ENCODE peak calls at places on chromosomes 2 and 18, in five cellular contexts. One of them, this sample, is unnamed.
A peak's percentile ranks its signal among the peaks of the same experiment; 100 is the strongest.

GRCh38 chr2:153870308-153870707 is 1.4 kb upstream of the GALNT13 start:
- DNase-seq in pancreas: no peak
- DNase-seq in thoracic aorta: no peak
- DNase-seq in lower lobe of right lung: no peak
- DNase-seq in PC-3: no peak
- DNase-seq in this sample: peak; percentile 3

GRCh38 chr2:173669271-173669853 is 295.8 kb downstream of the SP3 start:
- DNase-seq in PC-3: peak; percentile 60
- DNase-seq in thoracic aorta: no peak
- DNase-seq in pancreas: no peak
- DNase-seq in lower lobe of right lung: no peak
- DNase-seq in this sample: peak; percentile 21

GRCh38 chr2:109594246-109594900 is 19.4 kb downstream of the SEPTIN10 start:
- DNase-seq in pancreas: no peak
- DNase-seq in thoracic aorta: no peak
- DNase-seq in lower lobe of right lung: no peak
- DNase-seq in PC-3: no peak
- DNase-seq in this sample: no peak

GRCh38 chr2:34602262-34602661 is 1003.2 kb upstream of the FAM98A start:
- DNase-seq in PC-3: no peak
- DNase-seq in pancreas: no peak
- DNase-seq in thoracic aorta: no peak
- DNase-seq in lower lobe of right lung: no peak
- DNase-seq in this sample: no peak

GRCh38 chr2:157874278-157874825 is 1.8 kb downstream of the ACVR1 start:
- DNase-seq in pancreas: no peak
- DNase-seq in PC-3: no peak
- DNase-seq in lower lobe of right lung: no peak
- DNase-seq in thoracic aorta: no peak
- DNase-seq in this sample: no peak

GRCh38 chr2:120847700-120848321 is 112.1 kb downstream of the GLI2 start:
- DNase-seq in pancreas: peak; percentile 40
- DNase-seq in lower lobe of right lung: peak; percentile 43
- DNase-seq in PC-3: no peak
- DNase-seq in thoracic aorta: no peak
- DNase-seq in this sample: no peak

GRCh38 chr18:31248783-31249521 is 69.0 kb upstream of the DSG1 start:
- DNase-seq in thoracic aorta: no peak
- DNase-seq in lower lobe of right lung: no peak
- DNase-seq in pancreas: no peak
- DNase-seq in PC-3: no peak
- DNase-seq in this sample: no peak

GRCh38 chr2:161427413-161428239 is 11.5 kb downstream of the TBR1 start:
- DNase-seq in thoracic aorta: no peak
- DNase-seq in PC-3: no peak
- DNase-seq in lower lobe of right lung: no peak
- DNase-seq in pancreas: peak; percentile 67
- DNase-seq in this sample: no peak

GRCh38 chr2:231521443-231521842 is 8.8 kb downstream of the NMUR1 start:
- DNase-seq in thoracic aorta: no peak
- DNase-seq in PC-3: no peak
- DNase-seq in lower lobe of right lung: no peak
- DNase-seq in pancreas: no peak
- DNase-seq in this sample: no peak

GRCh38 chr2:99707592-99707991 is 217.8 kb upstream of the REV1 start:
- DNase-seq in lower lobe of right lung: no peak
- DNase-seq in PC-3: no peak
- DNase-seq in pancreas: no peak
- DNase-seq in thoracic aorta: no peak
- DNase-seq in this sample: no peak
- H3K4me1 ChIP-seq in lower lobe of right lung: no peaks in the 10 kb centered on the region
- H3K4me1 ChIP-seq in PC-3: no peaks in the 10 kb centered on the region
- H3K4me1 ChIP-seq in pancreas: no peaks in the 10 kb centered on the region
- H3K4me1 ChIP-seq in thoracic aorta: peaks cover 13% of the 10 kb centered on the region
- H3K4me1 ChIP-seq in this sample: no peaks in the 10 kb centered on the region

GRCh38 chr2:238521870-238522269 is 95.1 kb downstream of the ASB1 start:
- DNase-seq in pancreas: no peak
- DNase-seq in PC-3: no peak
- DNase-seq in thoracic aorta: no peak
- DNase-seq in lower lobe of right lung: no peak
- DNase-seq in this sample: no peak
- H3K27me3 ChIP-seq in pancreas: no peaks in the 10 kb centered on the region
- H3K27me3 ChIP-seq in PC-3: no peaks in the 10 kb centered on the region
- H3K27me3 ChIP-seq in thoracic aorta: no peaks in the 10 kb centered on the region
- H3K27me3 ChIP-seq in lower lobe of right lung: no peaks in the 10 kb centered on the region
- H3K27me3 ChIP-seq in this sample: no peaks in the 10 kb centered on the region

GRCh38 chr2:190110131-190110530 is 47.6 kb upstream of the MSTN start:
- DNase-seq in PC-3: no peak
- DNase-seq in lower lobe of right lung: no peak
- DNase-seq in thoracic aorta: no peak
- DNase-seq in pancreas: no peak
- DNase-seq in this sample: no peak
- H3K4me1 ChIP-seq in PC-3: no peaks in the 10 kb centered on the region
- H3K4me1 ChIP-seq in lower lobe of right lung: no peaks in the 10 kb centered on the region
- H3K4me1 ChIP-seq in thoracic aorta: no peaks in the 10 kb centered on the region
- H3K4me1 ChIP-seq in pancreas: no peaks in the 10 kb centered on the region
- H3K4me1 ChIP-seq in this sample: no peaks in the 10 kb centered on the region

GRCh38 chr2:78845786-78846185 is 179.7 kb upstream of the REG3G start:
- DNase-seq in thoracic aorta: no peak
- DNase-seq in pancreas: no peak
- DNase-seq in PC-3: no peak
- DNase-seq in lower lobe of right lung: no peak
- DNase-seq in this sample: no peak
- H3K27me3 ChIP-seq in thoracic aorta: no peaks in the 10 kb centered on the region
- H3K27me3 ChIP-seq in pancreas: no peaks in the 10 kb centered on the region
- H3K27me3 ChIP-seq in PC-3: no peaks in the 10 kb centered on the region
- H3K27me3 ChIP-seq in lower lobe of right lung: no peaks in the 10 kb centered on the region
- H3K27me3 ChIP-seq in this sample: no peaks in the 10 kb centered on the region

GRCh38 chr2:26052731-26053130 is 18.8 kb downstream of the RAB10 start:
- DNase-seq in thoracic aorta: no peak
- DNase-seq in lower lobe of right lung: no peak
- DNase-seq in PC-3: no peak
- DNase-seq in pancreas: no peak
- DNase-seq in this sample: no peak
- H3K4me1 ChIP-seq in thoracic aorta: peaks cover 17% of the 10 kb centered on the region
- H3K4me1 ChIP-seq in lower lobe of right lung: peaks cover 13% of the 10 kb centered on the region
- H3K4me1 ChIP-seq in PC-3: no peaks in the 10 kb centered on the region
- H3K4me1 ChIP-seq in pancreas: peaks cover 3% of the 10 kb centered on the region
- H3K4me1 ChIP-seq in this sample: no peaks in the 10 kb centered on the region

GRCh38 chr2:218986148-218986761 is 1.3 kb upstream of the FEV start:
- DNase-seq in thoracic aorta: no peak
- DNase-seq in PC-3: no peak
- DNase-seq in pancreas: no peak
- DNase-seq in lower lobe of right lung: no peak
- DNase-seq in this sample: no peak
- H3K27me3 ChIP-seq in thoracic aorta: peaks cover 28% of the 10 kb centered on the region
- H3K27me3 ChIP-seq in PC-3: peaks cover 55% of the 10 kb centered on the region
- H3K27me3 ChIP-seq in pancreas: peaks cover 8% of the 10 kb centered on the region
- H3K27me3 ChIP-seq in lower lobe of right lung: peaks cover 100% of the 10 kb centered on the region
- H3K27me3 ChIP-seq in this sample: peaks cover 13% of the 10 kb centered on the region

GRCh38 chr2:20609349-20609994 is 41.4 kb downstream of the HS1BP3 start:
- DNase-seq in lower lobe of right lung: peak; percentile 30
- DNase-seq in pancreas: peak; percentile 13
- DNase-seq in thoracic aorta: no peak
- DNase-seq in PC-3: peak; percentile 74
- DNase-seq in this sample: no peak

GRCh38 chr2:20608666-20609348 is 42.1 kb downstream of the HS1BP3 start:
- DNase-seq in thoracic aorta: no peak
- DNase-seq in pancreas: peak; percentile 28
- DNase-seq in lower lobe of right lung: peak; percentile 32
- DNase-seq in PC-3: peak; percentile 54
- DNase-seq in this sample: no peak

GRCh38 chr2:20611077-20611843 is 39.6 kb downstream of the HS1BP3 start:
- DNase-seq in pancreas: peak; percentile 38
- DNase-seq in PC-3: no peak
- DNase-seq in thoracic aorta: peak; percentile 60
- DNase-seq in lower lobe of right lung: peak; percentile 84
- DNase-seq in this sample: peak; percentile 27

GRCh38 chr2:20611844-20612356 is 39.0 kb downstream of the HS1BP3 start:
- DNase-seq in lower lobe of right lung: peak; percentile 2
- DNase-seq in thoracic aorta: no peak
- DNase-seq in pancreas: no peak
- DNase-seq in PC-3: no peak
- DNase-seq in this sample: no peak

GRCh38 chr2:20609995-20610357 is 40.9 kb downstream of the HS1BP3 start:
- DNase-seq in PC-3: no peak
- DNase-seq in thoracic aorta: no peak
- DNase-seq in lower lobe of right lung: no peak
- DNase-seq in pancreas: no peak
- DNase-seq in this sample: no peak
- H3K4me1 ChIP-seq in PC-3: peaks cover 25% of the 10 kb centered on the region
- H3K4me1 ChIP-seq in thoracic aorta: peaks cover 14% of the 10 kb centered on the region
- H3K4me1 ChIP-seq in lower lobe of right lung: peaks cover 58% of the 10 kb centered on the region
- H3K4me1 ChIP-seq in pancreas: peaks cover 9% of the 10 kb centered on the region
- H3K4me1 ChIP-seq in this sample: no peaks in the 10 kb centered on the region

GRCh38 chr18:36130039-36130831 is 536 bp downstream of the ELP2 start:
- DNase-seq in lower lobe of right lung: no peak
- DNase-seq in pancreas: no peak
- DNase-seq in PC-3: no peak
- DNase-seq in thoracic aorta: no peak
- DNase-seq in this sample: no peak

GRCh38 chr18:36131692-36132483 is 2.2 kb downstream of the ELP2 start:
- DNase-seq in PC-3: no peak
- DNase-seq in pancreas: no peak
- DNase-seq in thoracic aorta: no peak
- DNase-seq in lower lobe of right lung: no peak
- DNase-seq in this sample: no peak

GRCh38 chr18:36129300-36130038 is at the start of the genes ELP2 and SLC39A6:
- DNase-seq in lower lobe of right lung: peak; percentile 99
- DNase-seq in pancreas: peak; percentile 98
- DNase-seq in PC-3: peak; percentile 79
- DNase-seq in thoracic aorta: peak; percentile 89
- DNase-seq in this sample: peak; percentile 96

GRCh38 chr18:36132756-36133155 is 3.1 kb downstream of the ELP2 start:
- DNase-seq in pancreas: no peak
- DNase-seq in PC-3: no peak
- DNase-seq in thoracic aorta: no peak
- DNase-seq in lower lobe of right lung: no peak
- DNase-seq in this sample: no peak

DNA sequence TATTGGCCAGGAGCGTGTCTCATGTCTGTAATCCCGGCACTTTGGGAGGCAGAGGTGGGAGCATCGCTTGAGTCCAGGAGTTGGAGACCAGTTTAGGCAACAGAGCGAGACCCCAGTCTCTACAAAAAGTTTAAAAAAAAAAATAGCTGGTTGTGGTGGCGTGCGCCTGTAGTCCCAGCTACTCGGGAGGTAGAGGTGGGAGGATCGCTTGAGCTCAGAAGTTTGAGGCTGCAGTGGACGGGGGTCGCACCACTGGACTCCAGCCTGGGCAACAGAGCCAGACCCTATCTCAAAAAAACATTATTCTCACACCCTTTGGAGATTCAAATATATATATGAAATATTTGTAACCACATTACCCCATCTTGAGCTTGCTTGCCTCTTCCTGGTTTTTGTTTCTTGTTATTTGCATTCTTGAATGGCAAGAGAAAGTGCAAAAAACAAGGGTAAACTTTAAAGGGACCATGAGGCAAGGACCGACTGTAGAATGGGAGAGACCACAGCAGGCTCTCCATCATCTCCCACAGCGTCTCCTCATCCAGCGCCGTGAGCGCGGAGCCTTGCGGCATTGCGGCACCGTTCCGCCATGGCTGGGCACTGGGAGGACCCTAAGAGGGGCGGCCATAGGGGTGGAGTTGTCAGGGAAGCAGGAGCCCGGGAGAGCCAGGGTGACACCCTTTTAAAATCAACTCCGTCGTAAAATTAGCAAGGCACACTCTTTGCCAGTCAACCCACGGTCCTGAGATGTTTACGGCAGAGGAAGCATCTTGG is 1.4 kb downstream of the ELP2 start:
- DNase-seq in lower lobe of right lung: no peak
- DNase-seq in pancreas: no peak
- DNase-seq in thoracic aorta: no peak
- DNase-seq in PC-3: no peak
- DNase-seq in this sample: no peak
- H3K27me3 ChIP-seq in lower lobe of right lung: no peaks in the 10 kb centered on the region
- H3K27me3 ChIP-seq in pancreas: no peaks in the 10 kb centered on the region
- H3K27me3 ChIP-seq in thoracic aorta: no peaks in the 10 kb centered on the region
- H3K27me3 ChIP-seq in PC-3: no peaks in the 10 kb centered on the region
- H3K27me3 ChIP-seq in this sample: no peaks in the 10 kb centered on the region

DNA sequence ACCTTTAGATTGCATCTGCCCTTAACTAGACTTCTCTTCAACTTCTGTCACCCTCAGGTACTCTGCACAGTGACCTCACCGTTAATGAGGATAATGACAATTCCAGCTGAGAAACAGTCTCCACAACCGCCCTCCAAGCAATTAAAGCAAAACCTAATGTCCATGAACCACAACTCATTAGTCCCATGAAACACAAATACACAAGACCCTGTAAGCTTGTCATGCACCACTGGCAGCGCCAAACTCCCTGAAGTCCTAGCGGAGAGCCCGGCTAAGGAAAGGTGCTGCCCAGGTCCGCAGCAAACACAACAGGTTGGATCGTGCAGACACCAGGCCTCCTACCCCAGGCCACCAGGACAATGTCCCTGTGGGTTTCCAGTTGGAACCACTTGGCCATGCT is 7.4 kb downstream of the SMAD7 start:
- DNase-seq in lower lobe of right lung: no peak
- DNase-seq in pancreas: peak; percentile 22
- DNase-seq in PC-3: no peak
- DNase-seq in thoracic aorta: no peak
- DNase-seq in this sample: no peak
- H3K4me1 ChIP-seq in lower lobe of right lung: peaks cover 97% of the 10 kb centered on the region
- H3K4me1 ChIP-seq in pancreas: peaks cover 78% of the 10 kb centered on the region
- H3K4me1 ChIP-seq in PC-3: peaks cover 49% of the 10 kb centered on the region
- H3K4me1 ChIP-seq in thoracic aorta: peaks cover 62% of the 10 kb centered on the region
- H3K4me1 ChIP-seq in this sample: peaks cover 34% of the 10 kb centered on the region